ENCODE peak calls at places on chromosomes 1 and 21, in six cellular contexts. R, Q, I, W, J and G are unnamed samples.

GRCh38 chr1:195238313-195238712 is 1369.9 kb downstream of the KCNT2 start:
- DNase-seq in R (no peak), Q (no peak), I (no peak), W (no peak), J (no peak), G (no peak)

GRCh38 chr1:22712502-22713271 is 2.0 kb downstream of the EPHB2 start:
- DNase-seq in R (no peak), Q (no peak), I (peak), W (no peak), J (peak), G (no peak)

GRCh38 chr1:154407021-154407865 is 2.1 kb downstream of the IL6R start:
- DNase-seq in R (peak), Q (peak), I (no peak), W (no peak), J (no peak), G (no peak)

GRCh38 chr1:61378498-61379180 is 296.3 kb downstream of the NFIA start:
- DNase-seq in R (no peak), Q (no peak), I (no peak), W (no peak), J (no peak), G (no peak)

GRCh38 chr1:245710961-245711903 is 556.4 kb downstream of the KIF26B start:
- DNase-seq in R (peak), Q (no peak), I (no peak), W (no peak), J (no peak), G (no peak)

GRCh38 chr1:14880456-14881316 is 272.9 kb upstream of the TMEM51 start:
- DNase-seq in R (no peak), Q (peak), I (no peak), W (peak), J (peak), G (peak)

GRCh38 chr1:13825033-13825432 is 125.0 kb downstream of the PRDM2 start:
- DNase-seq in R (no peak), Q (peak), I (no peak), W (peak), J (peak), G (peak)

GRCh38 chr1:115301438-115302020 is 36.5 kb downstream of the NGF start:
- DNase-seq in R (no peak), Q (no peak), I (no peak), W (no peak), J (no peak), G (no peak)

GRCh38 chr1:89068291-89068690 is 3.3 kb upstream of the GBP1 start:
- DNase-seq in R (no peak), Q (no peak), I (no peak), W (peak), J (peak), G (peak)

GRCh38 chr21:45122432-45123132 is 48.2 kb downstream of the ADARB1 start:
- DNase-seq in R (no peak), Q (no peak), I (no peak), W (no peak), J (no peak), G (no peak)

GRCh38 chr1:201895913-201896807 is 7.5 kb downstream of the SHISA4 start:
- DNase-seq in R (peak), Q (peak), I (peak), W (peak), J (peak), G (peak)

GRCh38 chr1:201275266-201275666 is 8.0 kb upstream of the PKP1 start:
- DNase-seq in R (no peak), Q (peak), I (no peak), W (peak), J (peak), G (no peak)

GRCh38 chr1:47931395-47931794 is 65.8 kb downstream of the TRABD2B start:
- DNase-seq in R (peak), Q (peak), I (no peak), W (no peak), J (no peak), G (peak)

GRCh38 chr1:221740941-221741363 is 937 bp downstream of the DUSP10 start:
- DNase-seq in R (no peak), Q (no peak), I (peak), W (no peak), J (peak), G (no peak)

GRCh38 chr1:150876111-150876434 is 326 bp downstream of the ARNT start:
- DNase-seq in R (no peak), Q (no peak), I (peak), W (peak), J (peak), G (peak)

GRCh38 chr1:116724765-116725375 is 29.4 kb upstream of the CD2 start:
- DNase-seq in R (peak), Q (no peak), I (peak), W (peak), J (peak), G (peak)

GRCh38 chr1:27599605-27600499 is 4.1 kb downstream of the AHDC1 start:
- DNase-seq in R (peak), Q (no peak), I (peak), W (no peak), J (no peak), G (no peak)

GRCh38 chr21:46559291-46559983 is 45.4 kb downstream of the S100B start:
- DNase-seq in R (no peak), Q (no peak), I (no peak), W (no peak), J (no peak), G (no peak)

GRCh38 chr1:58432813-58433668 is 113.5 kb downstream of the OMA1 start:
- DNase-seq in R (peak), Q (peak), I (peak), W (peak), J (peak), G (peak)

GRCh38 chr1:48414264-48414663 is 57.7 kb downstream of the SPATA6 start:
- DNase-seq in R (no peak), Q (no peak), I (no peak), W (no peak), J (peak), G (peak)

GRCh38 chr1:119132179-119132578 is 8.3 kb downstream of the WARS2 start:
- DNase-seq in R (no peak), Q (peak), I (no peak), W (no peak), J (no peak), G (no peak)

GRCh38 chr1:32377541-32378220 is 15.3 kb downstream of the TSSK3 start:
- DNase-seq in R (no peak), Q (no peak), I (no peak), W (no peak), J (no peak), G (no peak)

GRCh38 chr1:172895050-172895460 is 155.7 kb downstream of the TNFSF18 start:
- DNase-seq in R (no peak), Q (no peak), I (no peak), W (no peak), J (peak), G (peak)

GRCh38 chr1:192788184-192788583 is 20.7 kb upstream of the RGS2 start:
- DNase-seq in R (no peak), Q (no peak), I (peak), W (peak), J (peak), G (peak)

GRCh38 chr1:209926045-209926444 is 12.0 kb upstream of the SYT14 start:
- DNase-seq in R (no peak), Q (no peak), I (no peak), W (peak), J (peak), G (peak)

GRCh38 chr1:240190881-240191385 is 99.2 kb downstream of the FMN2 start:
- DNase-seq in R (no peak), Q (no peak), I (peak), W (peak), J (peak), G (peak)

GRCh38 chr1:19203440-19203839 is 6.6 kb downstream of the UBR4 start:
- DNase-seq in R (no peak), Q (no peak), I (no peak), W (peak), J (peak), G (peak)

GRCh38 chr1:51768971-51769601 is 109.4 kb downstream of the NRDC start:
- DNase-seq in R (peak), Q (no peak), I (peak), W (peak), J (peak), G (peak)

GRCh38 chr1:170097449-170097948 is 23.0 kb upstream of the KIFAP3 start:
- DNase-seq in R (no peak), Q (no peak), I (no peak), W (no peak), J (no peak), G (no peak)

GRCh38 chr1:187409341-187409740 is 580.6 kb downstream of the PLA2G4A start:
- DNase-seq in R (no peak), Q (no peak), I (peak), W (peak), J (peak), G (peak)

GRCh38 chr1:20361805-20362381 is 71.2 kb downstream of the VWA5B1 start:
- DNase-seq in R (peak), Q (no peak), I (peak), W (peak), J (peak), G (peak)

DNA sequence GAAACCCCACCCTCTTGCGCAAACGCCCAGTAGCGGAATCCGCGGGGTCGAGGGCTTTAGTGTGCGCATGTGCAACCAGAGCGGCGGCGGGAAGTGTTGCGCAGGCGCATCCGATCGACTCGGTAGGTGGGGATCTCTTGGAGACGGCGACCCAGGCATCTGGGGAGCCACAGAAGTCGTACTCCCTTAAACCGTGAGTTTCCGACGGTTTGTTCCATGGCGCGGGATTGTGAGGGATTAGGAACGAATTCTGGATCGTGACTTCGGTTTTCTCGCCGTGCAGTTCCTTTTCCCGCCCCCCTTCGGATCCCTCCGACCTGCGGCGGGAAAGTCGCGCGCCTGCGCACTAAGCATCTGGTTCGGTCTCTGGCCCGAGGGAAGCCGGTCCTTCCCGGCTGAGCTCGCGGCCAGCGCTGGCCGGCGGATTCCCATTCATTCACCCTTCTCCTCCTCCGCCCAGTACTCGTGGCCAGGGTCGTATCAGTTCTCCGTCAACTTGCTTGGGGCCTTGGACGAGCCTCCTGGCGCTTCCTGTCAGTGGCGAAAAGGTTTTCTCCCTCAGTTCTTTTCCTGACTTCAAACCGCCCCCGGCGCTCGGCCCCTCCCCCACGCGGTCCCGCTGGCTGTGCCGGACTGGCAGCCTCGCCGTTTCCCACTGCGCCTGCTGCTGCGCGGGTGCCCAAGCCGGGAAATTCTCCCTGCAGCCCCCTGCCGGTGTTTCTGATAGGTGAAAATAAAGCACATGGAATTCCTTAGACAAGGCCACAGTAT is at the start of gene CDC7:
- DNase-seq in R (peak), Q (peak), I (peak), W (peak), J (peak), G (peak)
- TF ChIP-seq CTCF in R (peak), Q (no peak), I (peak), W (peak), J (peak), G (peak)

GRCh38 chr1:147171399-147172167 is 687 bp downstream of the PRKAB2 start:
- DNase-seq in R (no peak), Q (no peak), I (peak), W (peak), J (no peak), G (no peak)

GRCh38 chr1:147169840-147170674 is 2.2 kb downstream of the PRKAB2 start:
- DNase-seq in R (no peak), Q (no peak), I (no peak), W (no peak), J (no peak), G (no peak)

GRCh38 chr1:147168626-147169058 is 3.6 kb downstream of the PRKAB2 start:
- DNase-seq in R (peak), Q (no peak), I (peak), W (peak), J (peak), G (peak)

GRCh38 chr1:147167361-147167760 is 4.9 kb downstream of the PRKAB2 start:
- DNase-seq in R (no peak), Q (no peak), I (peak), W (peak), J (peak), G (peak)

DNA sequence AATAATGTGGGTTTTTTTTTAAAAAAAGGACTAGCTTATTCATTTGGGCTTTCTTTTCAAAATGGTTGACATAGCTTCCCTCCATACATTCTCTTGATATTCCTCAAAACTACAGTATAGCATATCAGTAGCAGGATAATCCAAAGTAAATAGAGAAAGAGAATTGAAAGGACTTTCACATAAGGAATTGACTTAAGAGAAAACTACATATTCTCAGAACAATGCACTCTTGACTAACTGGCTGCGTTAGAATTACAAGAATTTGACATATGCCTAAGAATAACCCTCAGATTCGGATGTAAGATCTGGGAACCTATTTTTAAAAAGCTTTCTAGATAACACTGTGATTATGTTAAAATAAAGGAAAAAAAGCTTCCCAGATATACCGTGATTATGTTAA is 3.1 kb downstream of the PRKAB2 start:
- DNase-seq in R (no peak), Q (no peak), I (no peak), W (no peak), J (no peak), G (peak)
- H3K4me3 ChIP-seq in R (peak), Q (no peak), I (no peak), W (no peak), J (no peak), G (no peak)

GRCh38 chr21:17931080-17931479 is 111.9 kb upstream of the C21orf91 start:
- DNase-seq in R (peak), Q (no peak), I (no peak), W (no peak), J (no peak), G (peak)
- TF ChIP-seq CTCF in R (peak), Q (no peak), I (peak), W (peak), J (no peak), G (peak)

GRCh38 chr21:42653492-42654061 is at the start of gene PDE9A:
- DNase-seq in R (peak), Q (no peak), I (peak), W (no peak), J (no peak), G (no peak)
- H3K4me3 ChIP-seq in R (peak), Q (peak), I (peak), W (no peak), J (peak), G (no peak)